ENCODE peak calls at places on chromosomes 1 and 21, in four cellular contexts. B, Q, H and I are unnamed samples.

GRCh38 chr1:101013776-101014175 is 11.8 kb downstream of the DPH5 start:
- DNase-seq in Q (no peak), B (no peak), H (no peak), I (no peak)

GRCh38 chr1:229209386-229209785 is 61.5 kb upstream of the RAB4A start:
- DNase-seq in Q (no peak), H (no peak), B (no peak), I (no peak)

GRCh38 chr1:67019121-67019520 is 34.8 kb downstream of the SLC35D1 start:
- DNase-seq in B (no peak), Q (no peak), H (no peak), I (no peak)

GRCh38 chr1:240149488-240150094 is 57.9 kb downstream of the FMN2 start:
- DNase-seq in Q (peak), B (peak), H (no peak), I (no peak)

GRCh38 chr1:212937034-212937433 is 13.3 kb upstream of the VASH2 start:
- DNase-seq in Q (no peak), H (no peak), B (no peak), I (no peak)

GRCh38 chr1:182206628-182207239 is 145.2 kb upstream of the ZNF648 start:
- DNase-seq in B (no peak), Q (no peak), H (no peak), I (no peak)

GRCh38 chr1:114234408-114235119 is 80.9 kb upstream of the SYT6 start:
- DNase-seq in Q (no peak), H (no peak), B (no peak), I (peak)

GRCh38 chr1:172680733-172681275 is 21.9 kb downstream of the FASLG start:
- DNase-seq in Q (no peak), H (no peak), B (no peak), I (no peak)

GRCh38 chr21:44050276-44050675 is 38.2 kb downstream of the TRAPPC10 start:
- DNase-seq in H (no peak), B (peak), Q (no peak), I (no peak)

GRCh38 chr1:206700445-206701036 is 15.8 kb downstream of the MAPKAPK2 start:
- DNase-seq in H (no peak), B (no peak), Q (no peak), I (no peak)

GRCh38 chr1:167425482-167425881 is 92.8 kb downstream of the CD247 start:
- DNase-seq in H (no peak), B (no peak), Q (no peak), I (no peak)

GRCh38 chr21:40841524-40842196 is 5.3 kb downstream of the DSCAM start:
- DNase-seq in H (peak), Q (peak), B (peak), I (no peak)

GRCh38 chr1:151326619-151327222 is 495 bp downstream of the PI4KB start:
- DNase-seq in Q (no peak), H (no peak), B (peak), I (no peak)

GRCh38 chr21:44905725-44906084 is 15.0 kb downstream of the ITGB2 start:
- DNase-seq in H (no peak), Q (no peak), B (no peak), I (no peak)

GRCh38 chr1:3879787-3880428 is 20.2 kb downstream of the C1orf174 start:
- DNase-seq in Q (no peak), B (no peak), H (no peak), I (no peak)

GRCh38 chr1:116335847-116336246 is 37.2 kb upstream of the ATP1A1 start:
- DNase-seq in Q (no peak), B (no peak), H (no peak), I (no peak)

GRCh38 chr1:109214695-109215623 is 1.2 kb downstream of the SARS1 start:
- DNase-seq in B (peak), H (no peak), Q (peak), I (peak)

GRCh38 chr1:182109780-182110179 is 48.3 kb upstream of the ZNF648 start:
- DNase-seq in Q (no peak), H (peak), B (no peak), I (no peak)

GRCh38 chr1:29711582-29712274 is 475.4 kb downstream of the PTPRU start:
- DNase-seq in Q (no peak), H (no peak), B (no peak), I (peak)

GRCh38 chr1:2004867-2005266 is 1.3 kb upstream of the CFAP74 start:
- DNase-seq in H (no peak), Q (no peak), B (peak), I (no peak)
- TF ChIP-seq TCF12 in H (no peak), Q (no peak), B (no peak), I (no peak)

GRCh38 chr1:84756455-84757082 is 66.3 kb upstream of the SSX2IP start:
- DNase-seq in H (no peak), Q (no peak), B (no peak), I (no peak)

GRCh38 chr1:84754376-84754672 is 64.1 kb upstream of the SSX2IP start:
- DNase-seq in B (no peak), Q (no peak), H (no peak), I (no peak)

GRCh38 chr1:84757301-84757700 is 67.0 kb upstream of the SSX2IP start:
- DNase-seq in B (peak), Q (peak), H (no peak), I (no peak)

GRCh38 chr1:84753516-84754375 is 63.5 kb upstream of the SSX2IP start:
- DNase-seq in H (peak), Q (peak), B (peak), I (peak)

DNA sequence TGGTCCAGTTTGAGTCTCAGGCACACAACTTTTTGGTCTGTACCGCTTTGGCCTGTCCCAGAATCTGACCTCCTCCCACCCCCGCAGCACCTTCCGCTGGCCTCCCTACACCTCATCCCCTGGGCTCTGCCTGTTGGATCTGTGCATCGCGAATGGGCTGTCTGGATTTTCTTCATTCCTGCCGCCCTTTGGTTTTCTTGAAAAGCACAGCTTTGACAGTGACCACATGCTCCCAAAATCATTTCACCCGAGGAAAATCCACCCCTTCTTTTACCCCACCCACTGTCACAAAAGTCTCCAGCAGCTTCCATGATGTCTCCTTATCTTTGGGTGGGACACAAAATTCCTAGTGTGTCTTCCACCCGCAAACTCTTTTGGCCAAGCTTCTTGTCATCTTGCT is 65.0 kb upstream of the SSX2IP start:
- DNase-seq in H (no peak), Q (no peak), B (no peak), I (no peak)
- TF ChIP-seq TCF12 in H (no peak), Q (no peak), B (no peak), I (no peak)

GRCh38 chr1:6415979-6416656 is 3.6 kb downstream of the HES2 start:
- DNase-seq in H (no peak), Q (no peak), B (no peak), I (no peak)

GRCh38 chr1:6412896-6413295 is 6.8 kb downstream of the HES2 start:
- DNase-seq in H (no peak), B (no peak), Q (peak), I (no peak)

GRCh38 chr1:6416906-6417305 is 2.8 kb downstream of the HES2 start:
- DNase-seq in H (no peak), Q (no peak), B (no peak), I (no peak)

GRCh38 chr1:6414881-6415280 is 4.8 kb downstream of the HES2 start:
- DNase-seq in B (no peak), H (no peak), Q (no peak), I (no peak)

DNA sequence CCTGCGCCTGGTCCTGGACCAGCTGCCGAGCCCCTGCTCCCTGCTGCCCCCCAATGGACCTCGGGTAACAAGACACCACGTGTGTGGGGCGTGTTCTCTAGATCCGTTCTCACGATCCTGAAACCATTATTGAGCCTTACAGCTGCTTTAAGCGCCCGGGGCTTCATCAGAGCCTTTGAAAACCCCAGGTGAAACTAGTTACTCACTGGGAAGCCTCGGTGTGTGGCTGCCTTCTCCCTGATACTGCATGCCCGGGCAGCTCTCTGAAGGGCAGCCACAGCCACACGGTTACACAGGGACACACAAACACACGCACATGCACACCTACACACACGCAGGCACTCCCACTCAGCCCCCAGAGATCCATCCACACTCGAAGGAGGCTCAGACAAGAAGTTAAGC is 5.3 kb downstream of the HES2 start:
- DNase-seq in B (peak), Q (peak), H (peak), I (peak)
- TF ChIP-seq TCF12 in B (no peak), Q (no peak), H (peak), I (peak)

DNA sequence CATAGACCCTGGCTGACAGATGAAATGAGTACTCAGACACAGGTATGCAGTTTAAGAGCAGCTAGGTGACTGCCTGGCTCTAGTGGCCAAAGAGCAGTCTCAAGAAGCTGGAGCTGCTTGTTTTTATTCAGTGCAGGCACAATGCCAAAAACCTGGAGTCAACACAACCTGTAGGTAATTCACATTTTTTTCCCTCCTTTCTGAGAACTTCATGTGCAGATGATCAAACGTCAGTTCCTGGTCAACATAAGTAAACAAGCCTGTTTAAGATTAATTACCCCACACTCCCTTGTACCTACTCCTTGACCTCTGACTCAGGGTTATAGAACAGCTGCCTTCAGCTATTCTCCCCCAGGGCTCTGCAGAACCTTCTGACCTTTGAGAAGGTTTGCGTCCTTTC is 17.3 kb upstream of the ACADM start:
- DNase-seq in Q (peak), B (no peak), H (no peak), I (no peak)
- TF ChIP-seq TCF12 in Q (no peak), B (no peak), H (no peak), I (no peak)

DNA sequence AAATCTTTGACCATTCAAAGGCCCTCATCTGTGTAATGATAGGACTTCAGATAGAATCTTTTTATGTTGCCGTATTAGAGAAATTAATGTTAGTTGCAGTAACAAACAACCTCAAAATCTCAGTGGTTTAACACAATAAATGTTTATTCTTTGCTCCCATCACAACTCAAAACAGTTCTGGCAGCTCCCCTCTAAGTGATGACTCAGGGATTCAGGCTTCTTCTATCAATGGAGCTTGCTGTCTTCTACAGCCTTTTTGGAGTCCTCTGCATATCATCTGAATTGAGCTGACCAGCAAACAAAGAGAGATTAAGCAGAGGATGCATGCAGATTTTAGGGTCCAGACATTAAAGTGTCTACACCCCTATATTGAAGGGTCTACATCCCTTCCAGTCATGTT is 59.1 kb upstream of the RAB3GAP2 start:
- DNase-seq in H (no peak), B (no peak), Q (no peak), I (no peak)
- TF ChIP-seq TCF12 in H (no peak), B (no peak), Q (no peak), I (no peak)

GRCh38 chr1:223248787-223249175 is 105.7 kb upstream of the TLR5 start:
- DNase-seq in B (no peak), Q (no peak), H (peak), I (no peak)
- TF ChIP-seq TCF12 in B (no peak), Q (no peak), H (no peak), I (no peak)

DNA sequence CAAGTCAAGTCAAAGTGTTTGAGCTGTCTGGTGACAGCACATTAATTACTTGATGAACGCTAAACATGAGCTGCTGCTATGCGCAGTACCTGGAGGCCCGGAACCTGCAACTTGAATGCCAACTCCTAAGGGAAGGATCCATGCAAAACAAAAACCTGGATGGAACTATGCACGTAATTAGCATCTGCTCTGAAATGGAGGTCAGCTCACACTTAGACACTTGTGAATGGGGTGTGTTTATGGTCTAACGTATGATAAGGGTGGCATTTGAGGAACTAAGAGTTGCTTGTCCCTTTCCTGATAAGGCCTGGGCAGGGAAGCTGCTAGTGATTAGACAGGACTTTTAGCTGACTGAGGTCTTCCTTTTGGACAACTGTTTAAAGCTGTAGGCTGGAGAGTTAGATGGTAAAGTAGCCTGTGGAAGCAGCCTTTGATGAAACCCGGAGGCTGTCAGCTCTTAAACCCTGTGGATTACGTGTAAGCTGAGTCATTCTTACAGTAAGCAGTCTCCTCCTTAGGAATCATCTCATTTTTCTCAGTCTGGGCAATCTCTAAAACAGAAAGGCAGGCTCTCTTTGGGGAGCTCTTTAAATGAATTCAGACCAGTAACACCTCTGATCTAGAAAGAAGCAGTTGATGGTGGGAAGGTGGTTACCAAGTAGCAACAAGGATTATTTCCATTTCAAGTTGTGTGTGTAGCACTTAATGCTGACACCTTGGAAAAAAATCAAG is 6.8 kb downstream of the TENT5C start:
- DNase-seq in Q (no peak), H (no peak), B (no peak), I (no peak)
- TF ChIP-seq TCF12 in Q (no peak), H (no peak), B (peak), I (no peak)